ENCODE peak calls at places on chromosomes 1 and 21, in seven cellular contexts. D is H1, O is trophoblast cell, V is IMR-90, A is mesenchymal stem cell, M is H9, K is neuronal stem cell. T is an unnamed sample.

GRCh38 chr1:6353948-6354658 is 39.5 kb downstream of the ACOT7 start:
- DNase-seq in D (no peak), O (peak), V (no peak), A (no peak), M (no peak), K (no peak), T (no peak)

GRCh38 chr1:15756143-15757015 is 2.2 kb upstream of the FBLIM1 start:
- DNase-seq in D (no peak), O (no peak), V (no peak), A (no peak), M (peak), K (no peak), T (no peak)

GRCh38 chr1:79322511-79323027 is 316.0 kb upstream of the ADGRL4 start:
- DNase-seq in D (no peak), O (peak), V (peak), A (peak), M (no peak), K (no peak), T (no peak)

GRCh38 chr1:246703581-246703980 is 20.6 kb upstream of the SCCPDH start:
- DNase-seq in D (no peak), O (no peak), V (no peak), A (no peak), M (no peak), K (no peak), T (no peak)

GRCh38 chr1:90836345-90836679 is 119.2 kb upstream of the BARHL2 start:
- DNase-seq in D (no peak), O (no peak), V (no peak), A (no peak), M (no peak), K (no peak), T (no peak)

GRCh38 chr1:66333463-66334232 is 200.3 kb upstream of the SGIP1 start:
- DNase-seq in D (no peak), O (peak), V (no peak), A (peak), M (no peak), K (no peak), T (peak)

GRCh38 chr1:212794561-212795014 is 2.9 kb downstream of the TATDN3 start:
- DNase-seq in D (no peak), O (peak), V (no peak), A (peak), M (no peak), K (no peak), T (no peak)

GRCh38 chr21:32520885-32521735 is 64.2 kb downstream of the TCP10L start:
- DNase-seq in D (no peak), O (peak), V (peak), A (peak), M (no peak), K (no peak), T (no peak)

GRCh38 chr1:172723251-172723650 is 64.3 kb downstream of the FASLG start:
- DNase-seq in D (no peak), O (no peak), V (peak), A (peak), M (no peak), K (no peak), T (peak)

GRCh38 chr1:55386456-55386855 is 171.3 kb upstream of the USP24 start:
- DNase-seq in D (no peak), O (peak), V (no peak), A (no peak), M (no peak), K (no peak), T (no peak)

GRCh38 chr1:2801046-2801445 is 447 bp downstream of the TTC34 start:
- DNase-seq in D (no peak), O (no peak), V (no peak), A (no peak), M (no peak), K (no peak), T (no peak)

GRCh38 chr1:57440096-57440495 is 16.2 kb upstream of the DAB1 start:
- DNase-seq in D (no peak), O (no peak), V (no peak), A (no peak), M (no peak), K (no peak), T (peak)

GRCh38 chr1:220908757-220909156 is 29.5 kb downstream of the HLX start:
- DNase-seq in D (no peak), O (peak), V (peak), A (peak), M (no peak), K (no peak), T (no peak)

GRCh38 chr1:37083551-37084119 is 49.3 kb upstream of the GRIK3 start:
- DNase-seq in D (no peak), O (no peak), V (no peak), A (no peak), M (no peak), K (no peak), T (no peak)

GRCh38 chr1:36888811-36889477 is 145.4 kb downstream of the GRIK3 start:
- DNase-seq in D (peak), O (no peak), V (no peak), A (no peak), M (peak), K (no peak), T (no peak)

GRCh38 chr1:4778056-4778455 is 123.6 kb downstream of the AJAP1 start:
- DNase-seq in D (peak), O (peak), V (no peak), A (no peak), M (no peak), K (no peak), T (peak)

GRCh38 chr1:7469255-7469938 is 301.7 kb upstream of the VAMP3 start:
- DNase-seq in D (no peak), O (no peak), V (no peak), A (peak), M (no peak), K (no peak), T (no peak)

GRCh38 chr1:160374701-160375443 is 8.0 kb downstream of the NHLH1 start:
- DNase-seq in D (no peak), O (no peak), V (no peak), A (no peak), M (peak), K (peak), T (peak)

GRCh38 chr1:47837866-47838561 is 159.2 kb downstream of the TRABD2B start:
- DNase-seq in D (no peak), O (no peak), V (no peak), A (no peak), M (no peak), K (no peak), T (no peak)

GRCh38 chr1:55071477-55071876 is 32.1 kb downstream of the PCSK9 start:
- DNase-seq in D (no peak), O (peak), V (peak), A (peak), M (peak), K (peak), T (peak)

GRCh38 chr1:184051138-184051484 is 419 bp upstream of the TSEN15 start:
- DNase-seq in D (no peak), O (peak), V (no peak), A (no peak), M (no peak), K (no peak), T (no peak)

GRCh38 chr1:3677411-3677944 is 25.2 kb downstream of the TP73 start:
- DNase-seq in D (no peak), O (no peak), V (no peak), A (no peak), M (no peak), K (no peak), T (no peak)

GRCh38 chr1:30872033-30872947 is 36.3 kb downstream of the SDC3 start:
- DNase-seq in D (no peak), O (no peak), V (no peak), A (no peak), M (no peak), K (no peak), T (no peak)

GRCh38 chr1:166017395-166017794 is 149.4 kb downstream of the FAM78B start:
- DNase-seq in D (peak), O (no peak), V (no peak), A (no peak), M (peak), K (peak), T (peak)

GRCh38 chr21:34889287-34889536 is 159.9 kb downstream of the RUNX1 start:
- DNase-seq in D (no peak), O (peak), V (peak), A (peak), M (peak), K (no peak), T (peak)
- H2BK5ac ChIP-seq in D (no peak), O (peak), V (peak), A (peak), M (no peak), K (no peak), T (no peak)

GRCh38 chr1:19369396-19370090 is 57.4 kb downstream of the SLC66A1 start:
- DNase-seq in D (no peak), O (no peak), V (no peak), A (no peak), M (no peak), K (no peak), T (peak)
- H2BK5ac ChIP-seq in D (no peak), O (no peak), V (no peak), A (no peak), M (no peak), K (no peak), T (no peak)

GRCh38 chr21:40631201-40631600 is 215.8 kb downstream of the DSCAM start:
- DNase-seq in D (no peak), O (peak), V (no peak), A (no peak), M (no peak), K (no peak), T (no peak)
- H2BK5ac ChIP-seq in D (no peak), O (no peak), V (no peak), A (no peak), M (no peak), K (no peak), T (no peak)

DNA sequence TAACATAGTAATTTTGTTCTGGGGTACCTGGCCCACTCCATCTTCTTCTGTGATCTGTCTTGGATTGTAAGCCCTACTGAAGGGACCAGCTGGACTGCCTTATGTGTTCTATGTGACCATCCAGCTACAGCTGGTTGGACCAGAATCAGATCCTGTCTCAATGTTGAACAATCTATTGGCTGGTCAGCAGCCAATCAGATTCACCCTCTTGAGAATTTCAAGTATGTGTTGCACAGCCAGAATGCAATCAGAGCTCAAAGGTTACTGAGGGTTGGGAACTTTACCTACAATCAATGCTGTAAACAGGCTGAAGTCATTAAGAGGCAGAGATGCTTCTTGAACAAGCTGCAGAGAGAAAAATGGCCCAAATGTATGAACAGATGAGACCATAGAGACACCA is 61.9 kb downstream of the KCNC4 start:
- DNase-seq in D (no peak), O (no peak), V (no peak), A (no peak), M (no peak), K (no peak), T (peak)
- H2BK5ac ChIP-seq in D (no peak), O (no peak), V (no peak), A (no peak), M (no peak), K (no peak), T (no peak)

DNA sequence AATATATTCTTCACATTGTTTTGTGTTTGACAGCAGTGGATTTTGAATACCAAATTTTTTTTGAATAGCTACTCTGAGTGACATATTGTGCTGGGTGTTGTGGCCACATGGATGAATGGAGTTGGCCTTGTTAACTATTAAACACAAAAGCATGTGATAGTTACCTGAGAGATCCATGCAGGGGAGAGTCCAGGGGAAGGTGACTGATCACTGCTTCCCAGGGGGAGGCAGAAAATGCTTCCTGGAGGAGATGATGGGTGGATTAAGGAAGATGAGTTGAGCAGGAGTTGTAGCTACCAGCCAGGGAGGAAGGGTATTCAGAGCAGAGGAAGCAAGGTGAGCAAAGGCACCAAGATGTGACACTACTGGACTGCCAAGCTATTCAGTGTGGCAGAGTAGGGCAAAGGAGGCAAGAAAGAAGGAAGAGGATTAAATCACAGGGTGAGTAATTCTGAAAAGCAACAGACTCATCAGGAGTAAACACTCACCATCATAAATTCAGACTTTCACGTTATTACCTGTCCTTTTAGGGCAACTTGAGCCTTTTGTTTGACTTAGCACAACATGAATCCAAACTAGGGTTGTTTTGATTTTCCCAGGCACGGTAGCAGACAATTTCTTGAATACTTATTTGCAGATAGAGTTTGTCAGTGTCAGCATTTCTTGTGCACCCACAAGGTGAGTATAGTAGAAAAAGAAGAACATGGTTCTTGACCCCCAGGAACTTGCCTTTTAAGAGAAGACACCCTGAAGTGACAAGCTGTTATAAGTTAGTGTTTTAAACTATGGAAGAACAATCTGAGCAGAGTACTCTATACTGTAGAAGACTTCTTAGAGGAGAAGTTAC is 4.2 kb downstream of the CD46 start:
- DNase-seq in D (no peak), O (no peak), V (no peak), A (no peak), M (no peak), K (no peak), T (no peak)
- H2BK5ac ChIP-seq in D (no peak), O (no peak), V (no peak), A (no peak), M (no peak), K (no peak), T (no peak)